ENCODE peak calls at places on chromosomes 3 and 15, in eight cellular contexts. One of them, this sample, is unnamed.

GRCh38 chr3:141441381-141442365 is 45.2 kb upstream of the RASA2 start:
- DNase-seq in GM13976: peak
- DNase-seq in ureter: peak
- DNase-seq in CD4-positive, alpha-beta T cell: peak
- DNase-seq in PC-9: peak
- DNase-seq in M059J: peak
- DNase-seq in LoVo: peak
- DNase-seq in DMS153: peak
- DNase-seq in this sample: peak

GRCh38 chr3:36214460-36214859 is 165.8 kb upstream of the STAC start:
- DNase-seq in LoVo: no peak
- DNase-seq in ureter: no peak
- DNase-seq in DMS153: no peak
- DNase-seq in M059J: no peak
- DNase-seq in PC-9: no peak
- DNase-seq in GM13976: no peak
- DNase-seq in CD4-positive, alpha-beta T cell: no peak
- DNase-seq in this sample: no peak

GRCh38 chr3:11431319-11431718 is 159.1 kb downstream of the ATG7 start:
- DNase-seq in DMS153: no peak
- DNase-seq in ureter: no peak
- DNase-seq in CD4-positive, alpha-beta T cell: no peak
- DNase-seq in LoVo: no peak
- DNase-seq in GM13976: no peak
- DNase-seq in M059J: no peak
- DNase-seq in PC-9: no peak
- DNase-seq in this sample: no peak

GRCh38 chr3:46695177-46695961 is 1.9 kb upstream of the ALS2CL start:
- DNase-seq in M059J: peak
- DNase-seq in CD4-positive, alpha-beta T cell: peak
- DNase-seq in ureter: peak
- DNase-seq in DMS153: no peak
- DNase-seq in GM13976: peak
- DNase-seq in LoVo: no peak
- DNase-seq in PC-9: no peak
- DNase-seq in this sample: peak

GRCh38 chr3:25564040-25564439 is 100.7 kb downstream of the TOP2B start:
- DNase-seq in LoVo: no peak
- DNase-seq in ureter: no peak
- DNase-seq in CD4-positive, alpha-beta T cell: no peak
- DNase-seq in PC-9: no peak
- DNase-seq in GM13976: no peak
- DNase-seq in DMS153: no peak
- DNase-seq in M059J: no peak
- DNase-seq in this sample: no peak

GRCh38 chr15:61275451-61275850 is 46.3 kb upstream of the RORA start:
- DNase-seq in GM13976: no peak
- DNase-seq in M059J: no peak
- DNase-seq in CD4-positive, alpha-beta T cell: no peak
- DNase-seq in DMS153: no peak
- DNase-seq in ureter: no peak
- DNase-seq in LoVo: no peak
- DNase-seq in PC-9: no peak
- DNase-seq in this sample: no peak

GRCh38 chr3:180011927-180012326 is 24.8 kb downstream of the PEX5L start:
- DNase-seq in PC-9: no peak
- DNase-seq in M059J: no peak
- DNase-seq in LoVo: no peak
- DNase-seq in CD4-positive, alpha-beta T cell: no peak
- DNase-seq in ureter: no peak
- DNase-seq in DMS153: no peak
- DNase-seq in GM13976: no peak
- DNase-seq in this sample: no peak

GRCh38 chr15:74950078-74951000 is 6.2 kb downstream of the RPP25 start:
- DNase-seq in LoVo: peak
- DNase-seq in CD4-positive, alpha-beta T cell: peak
- DNase-seq in PC-9: peak
- DNase-seq in M059J: peak
- DNase-seq in GM13976: peak
- DNase-seq in ureter: peak
- DNase-seq in DMS153: peak
- DNase-seq in this sample: peak

GRCh38 chr3:195094211-195094921 is 176.6 kb downstream of the XXYLT1 start:
- DNase-seq in PC-9: no peak
- DNase-seq in M059J: peak
- DNase-seq in DMS153: no peak
- DNase-seq in GM13976: peak
- DNase-seq in ureter: no peak
- DNase-seq in CD4-positive, alpha-beta T cell: no peak
- DNase-seq in LoVo: no peak
- DNase-seq in this sample: no peak